ENCODE peak calls at places on chromosome 7, in eight cellular contexts. W, I, T, G, Z, L, D and J are unnamed samples.

GRCh38 chr7:101624246-101625000 is 4.7 kb downstream of the MYL10 start:
- DNase-seq in T (no peak), I (no peak), L (peak; percentile 83), G (no peak), W (no peak), D (no peak), Z (no peak), J (no peak)

GRCh38 chr7:45689797-45690761 is 115.9 kb downstream of the ADCY1 start:
- DNase-seq in W (no peak), Z (no peak), T (no peak), L (no peak), I (no peak), G (no peak), D (no peak), J (no peak)

GRCh38 chr7:40755438-40755837 is 620.6 kb downstream of the SUGCT start:
- DNase-seq in I (no peak), L (no peak), D (no peak), Z (no peak), T (no peak), W (no peak), G (no peak), J (no peak)

GRCh38 chr7:102019461-102019860 is 202.0 kb downstream of the CUX1 start:
- DNase-seq in W (no peak), G (no peak), Z (no peak), T (no peak), D (no peak), I (peak; percentile 2), L (peak; percentile 29), J (no peak)

GRCh38 chr7:39892361-39892760 is 57.7 kb upstream of the CDK13 start:
- DNase-seq in D (no peak), W (no peak), I (no peak), G (no peak), T (no peak), L (no peak), Z (no peak), J (no peak)

GRCh38 chr7:17486835-17487234 is 188.4 kb downstream of the AHR start:
- DNase-seq in G (no peak), T (no peak), L (no peak), W (no peak), Z (no peak), D (no peak), I (no peak), J (no peak)

GRCh38 chr7:30922596-30922995 is 10.9 kb downstream of the AQP1 start:
- DNase-seq in L (peak; percentile 17), D (no peak), W (peak; percentile 12), I (peak; percentile 55), Z (no peak), T (peak; percentile 35), G (no peak), J (no peak)

GRCh38 chr7:109375857-109376256 is 806.2 kb downstream of the DNAJB9 start:
- DNase-seq in G (no peak), I (no peak), Z (no peak), W (no peak), L (no peak), T (no peak), D (no peak), J (no peak)

GRCh38 chr7:55254596-55255500 is 110.3 kb upstream of the LANCL2 start:
- DNase-seq in T (peak; percentile 94), Z (peak; percentile 34), D (no peak), L (peak; percentile 98), G (peak; percentile 82), I (peak; percentile 93), W (peak; percentile 87), J (peak; percentile 89)

GRCh38 chr7:133412942-133413341 is 160.1 kb downstream of the EXOC4 start:
- DNase-seq in T (no peak), Z (no peak), L (no peak), W (no peak), G (no peak), D (no peak), I (no peak), J (no peak)

GRCh38 chr7:93316730-93317129 is 84.6 kb downstream of the VPS50 start:
- DNase-seq in W (no peak), T (no peak), G (peak; percentile 28), D (no peak), I (no peak), Z (no peak), L (peak; percentile 42), J (no peak)

GRCh38 chr7:18087031-18087686 is 59.5 kb upstream of the PRPS1L1 start:
- DNase-seq in I (peak; percentile 57), D (no peak), T (peak; percentile 50), Z (no peak), G (no peak), W (peak; percentile 15), L (no peak), J (peak; percentile 13)

GRCh38 chr7:158327012-158327411 is 260.6 kb downstream of the PTPRN2 start:
- DNase-seq in I (no peak), G (no peak), D (no peak), W (no peak), Z (no peak), L (no peak), T (no peak), J (no peak)

GRCh38 chr7:158325530-158326381 is 261.9 kb downstream of the PTPRN2 start:
- DNase-seq in G (no peak), I (no peak), L (peak; percentile 62), Z (no peak), T (no peak), D (no peak), W (no peak), J (no peak)

GRCh38 chr7:158328376-158329013 is 259.1 kb downstream of the PTPRN2 start:
- DNase-seq in D (no peak), I (no peak), G (no peak), W (no peak), L (peak; percentile 55), T (no peak), Z (no peak), J (no peak)

GRCh38 chr7:158329014-158329610 is 258.5 kb downstream of the PTPRN2 start:
- DNase-seq in Z (no peak), I (no peak), T (no peak), G (no peak), L (peak; percentile 52), W (no peak), D (no peak), J (no peak)

GRCh38 chr7:158327571-158328180 is 259.9 kb downstream of the PTPRN2 start:
- DNase-seq in D (no peak), W (no peak), G (no peak), I (no peak), T (no peak), Z (no peak), L (peak; percentile 58), J (no peak)
- TF ChIP-seq CTCF in D (no peak), W (no peak), G (no peak), I (no peak), T (no peak), Z (no peak), L (no peak), J (no peak)

DNA sequence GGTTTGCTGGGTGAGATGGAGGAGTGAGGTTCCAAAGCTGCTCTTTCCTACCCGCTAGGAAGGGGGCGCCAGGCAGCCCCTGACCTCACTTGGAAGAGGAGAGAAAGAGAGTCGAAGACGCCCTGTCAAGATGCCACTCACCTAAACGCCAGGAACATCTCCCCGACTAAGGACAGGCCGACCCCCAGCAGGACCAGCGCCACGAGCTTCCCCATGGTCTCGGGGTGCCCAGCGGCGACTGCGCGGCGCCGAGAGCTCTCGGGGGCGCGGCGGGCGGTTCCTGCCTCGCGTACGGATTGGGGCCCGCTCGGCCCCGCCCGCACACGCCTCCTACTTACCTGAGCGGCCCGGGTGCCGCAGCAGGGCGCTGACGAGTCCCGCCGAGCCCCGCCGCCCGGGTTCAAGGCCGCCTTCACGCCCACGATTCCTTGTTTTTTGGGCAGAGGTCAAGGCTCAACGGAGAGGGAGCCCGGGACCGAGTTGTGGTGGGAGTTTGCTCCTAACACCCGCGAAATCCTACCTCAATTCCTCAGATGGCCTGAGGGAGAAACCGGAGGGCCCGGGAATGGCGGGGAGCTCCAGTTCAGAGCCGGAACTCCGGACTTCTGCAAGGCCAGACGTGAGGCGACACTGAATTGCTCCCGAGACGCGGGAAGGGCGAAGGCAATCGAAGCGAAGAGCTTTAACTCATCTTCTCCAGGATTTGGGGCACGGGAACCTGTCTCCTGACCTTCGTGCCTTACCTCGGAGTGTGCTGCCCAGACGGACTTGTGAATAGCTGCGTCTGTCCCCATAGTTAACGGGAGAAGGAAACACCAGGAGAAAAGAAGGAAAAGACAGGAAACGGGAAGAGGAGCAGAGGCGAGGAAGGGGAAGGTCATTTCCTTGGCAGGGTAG is at the start of gene PON3:
- DNase-seq in L (peak; percentile 77), W (no peak), Z (no peak), I (no peak), D (no peak), G (no peak), T (peak; percentile 88), J (peak; percentile 89)
- TF ChIP-seq CTCF in L (no peak), W (peak; percentile 21), Z (no peak), I (no peak), D (no peak), G (no peak), T (peak; percentile 19), J (peak; percentile 83)

DNA sequence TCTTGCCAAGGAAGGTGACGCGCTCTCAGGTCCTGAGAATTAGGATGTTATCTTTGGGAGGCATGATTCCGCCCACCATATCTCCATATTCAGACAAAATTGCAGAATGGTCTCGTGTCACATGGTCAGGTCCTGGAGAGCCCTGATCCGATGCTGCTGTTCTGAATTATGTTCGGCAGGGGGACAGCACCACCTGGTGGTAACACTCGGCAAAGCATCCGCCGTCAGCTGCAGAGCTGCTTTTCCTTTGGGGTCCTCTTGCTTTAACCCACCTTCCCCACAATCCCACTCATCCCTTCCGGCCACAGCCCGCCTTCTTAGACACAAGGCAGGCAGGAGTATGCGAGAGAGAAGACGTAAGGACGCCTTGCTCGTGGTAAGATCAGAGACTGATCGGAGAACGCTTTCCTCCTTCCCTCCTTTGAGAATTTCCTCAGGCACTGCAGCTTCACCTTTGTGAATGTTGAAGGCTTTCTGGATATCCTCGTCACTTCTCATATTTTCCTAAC is 327.8 kb upstream of the C7orf33 start:
- DNase-seq in Z (peak; percentile 42), G (peak; percentile 36), W (peak; percentile 58), D (no peak), I (peak; percentile 64), T (peak; percentile 81), L (peak; percentile 92), J (peak; percentile 56)
- TF ChIP-seq CTCF in Z (peak; percentile 96), G (peak; percentile 97), W (peak; percentile 95), D (peak; percentile 91), I (peak; percentile 92), T (peak; percentile 85), L (peak; percentile 94), J (peak; percentile 78)

DNA sequence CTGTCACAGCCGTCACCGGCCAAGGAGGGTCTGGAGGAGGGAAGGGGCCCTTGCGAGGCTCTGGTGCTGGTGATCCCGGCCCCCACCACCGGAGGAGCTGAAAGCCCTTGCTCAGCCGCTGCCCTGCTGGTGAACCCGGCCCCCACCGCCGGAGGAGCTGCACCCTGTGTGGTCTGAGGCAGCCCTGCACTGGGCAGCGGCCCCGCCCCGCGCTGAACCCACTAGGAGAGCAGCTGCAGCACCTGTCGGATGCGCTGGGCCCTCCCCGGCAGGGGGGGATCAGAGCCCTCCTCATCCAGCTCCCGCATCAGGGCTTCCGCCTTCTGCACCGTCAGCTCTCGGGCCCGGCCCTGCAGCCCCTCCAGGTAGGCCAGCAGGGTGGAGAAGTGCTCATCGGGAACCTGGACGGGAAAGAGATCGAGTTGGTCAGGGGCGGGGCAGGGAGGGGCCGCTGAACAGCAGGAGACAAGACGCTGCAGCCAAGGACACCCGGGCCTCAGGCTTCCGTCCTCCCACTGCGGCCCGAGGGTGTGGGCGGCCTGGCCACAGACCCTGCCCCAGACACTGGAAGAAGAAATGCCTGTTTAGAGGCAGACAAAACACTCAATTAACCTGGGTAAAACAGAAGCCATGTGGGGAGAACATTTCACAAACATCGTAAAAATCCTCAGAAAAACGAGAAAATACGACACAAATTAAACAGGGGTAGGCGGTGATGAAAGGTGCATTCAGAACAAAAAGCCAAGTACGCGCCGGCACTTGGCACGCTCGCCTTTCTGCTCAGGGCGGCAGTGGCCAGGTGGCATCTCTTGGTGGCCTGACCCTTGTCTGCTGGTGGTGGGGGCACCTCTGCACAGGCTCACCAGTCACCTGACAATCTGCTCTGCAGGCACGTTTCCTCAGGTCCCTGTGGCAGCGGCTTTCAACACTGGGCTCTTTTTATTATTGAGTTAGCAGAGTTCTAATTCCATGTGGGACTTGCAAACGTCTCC is 14.7 kb downstream of the CYP2W1 start:
- DNase-seq in D (no peak), L (no peak), I (no peak), W (no peak), G (no peak), T (peak; percentile 72), Z (no peak), J (peak; percentile 33)
- TF ChIP-seq CTCF in D (no peak), L (no peak), I (no peak), W (no peak), G (no peak), T (no peak), Z (no peak), J (no peak)